ENCODE peak calls at places on chromosome 2, in ten cellular contexts. X, I, J, D, K, S, E, Q, Y and U are unnamed samples.

GRCh38 chr2:207279520-207279919 is 113.8 kb upstream of the KLF7 start:
- DNase-seq in X (no peak), I (no peak), J (no peak), D (no peak), K (no peak), S (no peak), E (no peak), Q (no peak), Y (no peak), U (no peak)

GRCh38 chr2:25036221-25036559 is 5.7 kb upstream of the EFR3B start:
- DNase-seq in X (peak; percentile 16), I (no peak), J (no peak), D (no peak), K (peak; percentile 59), S (no peak), E (no peak), Q (no peak), Y (no peak), U (no peak)

GRCh38 chr2:231615058-231615671 is 22.5 kb downstream of the TEX44 start:
- DNase-seq in X (no peak), I (no peak), J (no peak), D (no peak), K (no peak), S (no peak), E (no peak), Q (no peak), Y (peak; percentile 62), U (no peak)

GRCh38 chr2:227411320-227411989 is 23.7 kb upstream of the SCYGR1 start:
- DNase-seq in X (no peak), I (no peak), J (peak; percentile 39), D (no peak), K (no peak), S (no peak), E (peak; percentile 88), Q (no peak), Y (no peak), U (no peak)

GRCh38 chr2:151520976-151521375 is 111.3 kb downstream of the RIF1 start:
- DNase-seq in X (no peak), I (no peak), J (no peak), D (no peak), K (no peak), S (no peak), E (no peak), Q (no peak), Y (no peak), U (no peak)

GRCh38 chr2:102736174-102736606 is 25.6 kb upstream of the TMEM182 start:
- DNase-seq in X (no peak), I (no peak), J (peak; percentile 20), D (no peak), K (peak; percentile 64), S (no peak), E (peak; percentile 21), Q (no peak), Y (no peak), U (no peak)

GRCh38 chr2:207768891-207769596 is 662 bp downstream of the FZD5 start:
- DNase-seq in X (peak; percentile 48), I (peak; percentile 74), J (no peak), D (peak; percentile 33), K (no peak), S (no peak), E (no peak), Q (no peak), Y (no peak), U (no peak)

GRCh38 chr2:215660687-215661086 is 224.8 kb upstream of the FN1 start:
- DNase-seq in X (no peak), I (no peak), J (peak; percentile 98), D (no peak), K (no peak), S (no peak), E (peak; percentile 97), Q (no peak), Y (no peak), U (no peak)

GRCh38 chr2:60958800-60959199 is 58.7 kb upstream of the PEX13 start:
- DNase-seq in X (no peak), I (no peak), J (peak; percentile 85), D (no peak), K (no peak), S (no peak), E (peak; percentile 69), Q (no peak), Y (no peak), U (no peak)

GRCh38 chr2:190458352-190459107 is 50.4 kb downstream of the MFSD6 start:
- DNase-seq in X (no peak), I (no peak), J (no peak), D (no peak), K (no peak), S (no peak), E (no peak), Q (no peak), Y (no peak), U (no peak)

GRCh38 chr2:128366746-128367511 is 48.3 kb upstream of the HS6ST1 start:
- DNase-seq in X (no peak), I (peak; percentile 66), J (no peak), D (peak; percentile 10), K (no peak), S (peak; percentile 56), E (no peak), Q (no peak), Y (no peak), U (no peak)

GRCh38 chr2:203396667-203397066 is 68.5 kb downstream of the ABI2 start:
- DNase-seq in X (peak; percentile 7), I (no peak), J (no peak), D (no peak), K (peak; percentile 16), S (no peak), E (no peak), Q (no peak), Y (peak; percentile 90), U (no peak)

GRCh38 chr2:109256111-109256510 is 127.1 kb downstream of the SH3RF3 start:
- DNase-seq in X (no peak), I (peak; percentile 57), J (no peak), D (no peak), K (no peak), S (no peak), E (no peak), Q (no peak), Y (no peak), U (no peak)

GRCh38 chr2:190819835-190820234 is 60.8 kb upstream of the GLS start:
- DNase-seq in X (peak; percentile 23), I (no peak), J (peak; percentile 79), D (no peak), K (peak; percentile 54), S (no peak), E (peak; percentile 76), Q (no peak), Y (no peak), U (no peak)

GRCh38 chr2:102749938-102750337 is 11.9 kb upstream of the TMEM182 start:
- DNase-seq in X (no peak), I (no peak), J (no peak), D (no peak), K (no peak), S (no peak), E (no peak), Q (no peak), Y (no peak), U (no peak)

GRCh38 chr2:217026161-217026560 is 166.3 kb upstream of the TNP1 start:
- DNase-seq in X (no peak), I (no peak), J (no peak), D (no peak), K (no peak), S (no peak), E (no peak), Q (no peak), Y (no peak), U (no peak)

GRCh38 chr2:21228041-21228895 is 104.5 kb downstream of the TDRD15 start:
- DNase-seq in X (peak; percentile 25), I (no peak), J (no peak), D (no peak), K (no peak), S (no peak), E (no peak), Q (no peak), Y (peak; percentile 2), U (no peak)
- TF ChIP-seq CTCF in X (no peak), I (no peak), J (no peak), D (no peak), K (no peak), S (no peak), E (no peak), Q (no peak), Y (no peak), U (no peak)

DNA sequence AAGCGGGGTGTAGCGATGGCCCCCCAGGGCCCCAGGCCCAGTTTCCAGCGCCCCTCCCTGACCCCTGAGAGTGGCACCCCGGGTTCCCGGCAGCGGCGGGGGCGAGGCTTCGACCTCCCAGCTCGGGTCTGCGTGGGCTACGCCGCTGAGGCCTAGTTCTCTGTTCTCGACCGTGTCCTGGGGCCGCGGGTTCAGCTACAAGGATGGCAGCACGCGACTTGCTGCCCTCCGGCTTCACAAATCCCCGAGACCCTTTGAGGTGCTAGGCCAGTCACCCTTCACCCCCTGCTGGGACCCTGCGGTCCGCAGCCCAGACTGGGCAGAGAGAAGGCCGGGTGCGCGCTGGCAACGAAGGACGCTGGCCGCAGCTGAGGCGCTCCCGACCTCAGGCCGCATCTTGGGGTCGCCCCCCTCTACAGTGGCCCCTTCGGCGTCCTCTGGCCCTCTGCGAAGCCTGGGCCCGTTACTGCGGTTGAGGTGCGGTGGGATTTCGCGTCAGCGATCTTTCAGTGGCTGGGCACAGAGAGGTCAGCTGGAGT is 1.2 kb downstream of the OTX1 start:
- DNase-seq in X (no peak), I (no peak), J (no peak), D (no peak), K (peak; percentile 29), S (no peak), E (no peak), Q (no peak), Y (peak; percentile 36), U (no peak)
- H3K27ac ChIP-seq in X (no peak overlapping the region), I (no peak overlapping the region), J (no peak overlapping the region), D (no peak overlapping the region), K (no peak overlapping the region), S (no peak overlapping the region), E (no peak overlapping the region), Q (no peak overlapping the region), Y (no peak overlapping the region), U (no peak overlapping the region)

GRCh38 chr2:63159262-63159661 is 108.6 kb downstream of the OTX1 start:
- DNase-seq in X (no peak), I (no peak), J (no peak), D (no peak), K (no peak), S (no peak), E (no peak), Q (no peak), Y (no peak), U (no peak)

GRCh38 chr2:63163231-63163845 is 112.7 kb downstream of the OTX1 start:
- DNase-seq in X (no peak), I (no peak), J (no peak), D (no peak), K (no peak), S (no peak), E (no peak), Q (no peak), Y (peak; percentile 11), U (no peak)
- H3K4me3 ChIP-seq in X (no peak overlapping the region), I (no peak overlapping the region), J (no peak overlapping the region), D (no peak overlapping the region), K (no peak overlapping the region), S (no peak overlapping the region), E (no peak overlapping the region), Q (no peak overlapping the region), Y (no peak overlapping the region), U (no peak overlapping the region)

DNA sequence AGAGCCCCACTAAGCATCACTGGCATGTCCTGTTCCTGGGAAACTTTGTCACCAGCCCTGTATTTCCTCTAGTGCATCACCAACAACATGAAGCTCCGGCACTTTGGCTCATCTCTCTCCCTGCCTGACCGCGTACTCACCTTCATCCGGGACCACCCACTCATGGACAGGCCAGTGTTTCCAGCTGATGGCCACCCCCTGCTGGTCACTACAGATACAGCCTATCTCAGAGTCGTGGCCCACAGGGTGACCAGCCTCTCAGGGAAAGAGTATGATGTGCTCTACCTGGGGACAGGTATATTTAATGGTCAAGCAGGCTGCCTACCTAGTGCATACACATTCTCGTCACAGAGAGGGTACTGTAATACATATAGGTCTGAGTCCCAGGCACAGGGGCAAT is 21.0 kb downstream of the SEMA4F start:
- DNase-seq in X (no peak), I (no peak), J (no peak), D (no peak), K (peak; percentile 27), S (no peak), E (no peak), Q (no peak), Y (peak; percentile 46), U (no peak)
- TF ChIP-seq CTCF in X (peak; percentile 21), I (no peak), J (peak; percentile 6), D (no peak), K (peak; percentile 39), S (no peak), E (no peak), Q (no peak), Y (peak; percentile 37), U (no peak)